ENCODE peak calls at places on chromosomes 3 and 15, in five cellular contexts. T is mesenchymal stem cell, S is IMR-90, V is trophoblast cell, J is H1. L is an unnamed sample.

GRCh38 chr3:149603126-149604074 is 54.4 kb downstream of the WWTR1 start:
- DNase-seq in T (peak; percentile 72), S (peak; percentile 82), V (no peak), J (no peak), L (no peak)

GRCh38 chr3:23308986-23309625 is 106.0 kb downstream of the UBE2E2 start:
- DNase-seq in T (no peak), S (no peak), V (peak; percentile 81), J (no peak), L (no peak)

GRCh38 chr15:44738340-44738984 is 2.1 kb downstream of the TRIM69 start:
- DNase-seq in T (peak; percentile 74), S (peak; percentile 65), V (no peak), J (no peak), L (peak; percentile 20)

GRCh38 chr15:68186671-68187397 is 18.3 kb downstream of the CALML4 start:
- DNase-seq in T (no peak), S (peak; percentile 87), V (no peak), J (no peak), L (no peak)

GRCh38 chr3:46488735-46489361 is 8.9 kb upstream of the RTP3 start:
- DNase-seq in T (peak; percentile 87), S (peak; percentile 87), V (peak; percentile 89), J (peak; percentile 98), L (peak; percentile 81)

GRCh38 chr3:141690366-141691072 is 47.6 kb upstream of the RNF7 start:
- DNase-seq in T (peak; percentile 55), S (peak; percentile 72), V (no peak), J (no peak), L (no peak)

GRCh38 chr15:98676586-98677270 is 28.4 kb downstream of the IGF1R start:
- DNase-seq in T (no peak), S (no peak), V (peak; percentile 35), J (no peak), L (no peak)

GRCh38 chr3:12479919-12480425 is 4.3 kb upstream of the TSEN2 start:
- DNase-seq in T (peak; percentile 60), S (peak; percentile 55), V (no peak), J (peak; percentile 64), L (peak; percentile 51)

GRCh38 chr3:130671545-130671944 is 75.1 kb downstream of the PIK3R4 start:
- DNase-seq in T (no peak), S (peak; percentile 16), V (no peak), J (no peak), L (no peak)

GRCh38 chr15:67857220-67857619 is 17.4 kb upstream of the RNU6-1 start:
- DNase-seq in T (no peak), S (no peak), V (no peak), J (no peak), L (no peak)

GRCh38 chr3:187014417-187014864 is 84.1 kb downstream of the ST6GAL1 start:
- DNase-seq in T (no peak), S (peak; percentile 28), V (no peak), J (peak; percentile 32), L (no peak)

GRCh38 chr3:177336841-177337430 is 139.7 kb upstream of the TBL1XR1 start:
- DNase-seq in T (peak; percentile 26), S (peak; percentile 27), V (no peak), J (peak; percentile 22), L (no peak)

GRCh38 chr3:15241341-15241740 is 35.3 kb downstream of the CAPN7 start:
- DNase-seq in T (peak; percentile 18), S (no peak), V (peak; percentile 10), J (no peak), L (no peak)

GRCh38 chr3:129261850-129262249 is 12.4 kb downstream of the COPG1 start:
- DNase-seq in T (no peak), S (no peak), V (no peak), J (no peak), L (no peak)

GRCh38 chr3:157078131-157078835 is 81.7 kb downstream of the CCNL1 start:
- DNase-seq in T (peak; percentile 48), S (peak; percentile 56), V (no peak), J (no peak), L (no peak)

GRCh38 chr15:34064443-34064842 is 25.4 kb upstream of the AVEN start:
- DNase-seq in T (no peak), S (no peak), V (no peak), J (no peak), L (no peak)

GRCh38 chr3:37935756-37936666 is 54.6 kb upstream of the VILL start:
- DNase-seq in T (peak; percentile 85), S (peak; percentile 95), V (no peak), J (no peak), L (peak; percentile 5)

GRCh38 chr3:194407423-194407822 is 8.4 kb upstream of the GP5 start:
- DNase-seq in T (peak; percentile 74), S (peak; percentile 77), V (no peak), J (no peak), L (no peak)

GRCh38 chr15:74964794-74965193 is 8.2 kb upstream of the RPP25 start:
- DNase-seq in T (peak; percentile 52), S (peak; percentile 51), V (no peak), J (no peak), L (no peak)

GRCh38 chr15:83066034-83066760 is 855 bp downstream of the BTBD1 start:
- DNase-seq in T (peak; percentile 27), S (no peak), V (no peak), J (no peak), L (peak; percentile 27)

GRCh38 chr15:47460775-47461174 is 256.5 kb upstream of the SEMA6D start:
- DNase-seq in T (no peak), S (no peak), V (no peak), J (no peak), L (no peak)

GRCh38 chr15:44308415-44308814 is 19.9 kb downstream of the GOLM2 start:
- DNase-seq in T (no peak), S (no peak), V (no peak), J (no peak), L (no peak)

GRCh38 chr3:172225215-172225707 is 185.9 kb downstream of the FNDC3B start:
- DNase-seq in T (no peak), S (no peak), V (no peak), J (no peak), L (no peak)

GRCh38 chr3:53581671-53582070 is 87.3 kb downstream of the CACNA1D start:
- DNase-seq in T (no peak), S (peak; percentile 1), V (no peak), J (no peak), L (no peak)

GRCh38 chr15:45572627-45573026 is 14.6 kb upstream of the BLOC1S6 start:
- DNase-seq in T (no peak), S (no peak), V (no peak), J (no peak), L (no peak)

GRCh38 chr3:188860147-188860546 is 311.6 kb upstream of the TPRG1 start:
- DNase-seq in T (peak; percentile 30), S (peak; percentile 40), V (no peak), J (no peak), L (no peak)

GRCh38 chr3:125076464-125076863 is 20.7 kb upstream of the HEG1 start:
- DNase-seq in T (no peak), S (no peak), V (no peak), J (peak; percentile 43), L (no peak)

GRCh38 chr3:179981646-179982045 is 55.1 kb downstream of the PEX5L start:
- DNase-seq in T (no peak), S (no peak), V (no peak), J (no peak), L (no peak)

GRCh38 chr3:110526732-110527727 is 544.6 kb upstream of the NECTIN3 start:
- DNase-seq in T (peak; percentile 90), S (peak; percentile 95), V (peak; percentile 63), J (no peak), L (peak; percentile 40)

GRCh38 chr15:31469801-31470545 is 143.3 kb downstream of the KLF13 start:
- DNase-seq in T (no peak), S (no peak), V (no peak), J (peak; percentile 13), L (no peak)

GRCh38 chr3:101119535-101119934 is 126.3 kb upstream of the ABI3BP start:
- DNase-seq in T (peak; percentile 36), S (peak; percentile 92), V (no peak), J (no peak), L (no peak)

GRCh38 chr3:169945313-169945712 is 21.3 kb upstream of the SEC62 start:
- DNase-seq in T (peak; percentile 14), S (no peak), V (peak; percentile 8), J (no peak), L (no peak)

GRCh38 chr3:170506556-170506955 is 79.3 kb downstream of the SLC7A14 start:
- DNase-seq in T (peak; percentile 73), S (peak; percentile 71), V (no peak), J (no peak), L (no peak)

GRCh38 chr3:168048414-168049330 is 47.1 kb downstream of the GOLIM4 start:
- DNase-seq in T (no peak), S (no peak), V (no peak), J (no peak), L (no peak)

GRCh38 chr3:63193647-63194046 is 84.5 kb upstream of the SYNPR start:
- DNase-seq in T (no peak), S (no peak), V (no peak), J (no peak), L (peak; percentile 9)

DNA sequence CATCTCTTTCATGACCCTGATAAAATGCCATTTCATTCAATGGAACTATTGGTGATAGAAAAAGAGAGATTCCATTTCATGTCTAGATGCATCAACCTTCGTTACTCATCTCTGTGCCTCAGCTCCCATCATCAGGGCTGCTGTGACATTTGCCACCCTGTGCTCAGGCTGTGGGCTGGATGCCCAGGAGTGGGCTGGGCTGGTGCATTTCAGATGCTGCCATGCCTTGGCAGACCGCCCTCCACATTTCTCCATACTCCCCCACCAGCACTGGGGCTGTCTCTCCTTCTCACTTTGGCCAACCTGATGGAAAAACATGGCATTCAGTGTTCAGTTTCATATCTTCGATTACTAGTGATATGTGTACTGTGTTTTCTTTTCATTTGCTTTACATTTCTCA is 59.1 kb downstream of the DNASE1L3 start:
- DNase-seq in T (no peak), S (no peak), V (no peak), J (no peak), L (no peak)
- H3K36me3 ChIP-seq in T (peaks cover 88% of the 10 kb centered on the region), S (peaks cover 81% of the 10 kb centered on the region), V (peaks cover 90% of the 10 kb centered on the region), J (peaks cover 62% of the 10 kb centered on the region), L (peaks cover 35% of the 10 kb centered on the region)

GRCh38 chr15:78875107-78875914 is 2.6 kb downstream of the MORF4L1 start:
- DNase-seq in T (peak; percentile 16), S (peak; percentile 7), V (no peak), J (no peak), L (no peak)
- H3K4me2 ChIP-seq in T (peak overlapping the region; percentile 26), S (peak overlapping the region; percentile 96), V (peak overlapping the region; percentile 32), J (peak overlapping the region; percentile 68), L (peak overlapping the region; percentile 45)

GRCh38 chr3:195878424-195879274 is 29.7 kb downstream of the TNK2 start:
- DNase-seq in T (no peak), S (no peak), V (no peak), J (no peak), L (no peak)
- H4K91ac ChIP-seq in T (peak overlapping the region; percentile 67), S (no peak overlapping the region), V (no peak overlapping the region), J (no peak overlapping the region), L (no peak overlapping the region)

GRCh38 chr15:89492111-89492641 is 4.2 kb downstream of the RHCG start:
- DNase-seq in T (no peak), S (no peak), V (no peak), J (peak; percentile 89), L (no peak)
- H3K36me3 ChIP-seq in T (no peaks in the 10 kb centered on the region), S (no peaks in the 10 kb centered on the region), V (no peaks in the 10 kb centered on the region), J (no peaks in the 10 kb centered on the region), L (no peaks in the 10 kb centered on the region)